ENCODE peak calls at places on chromosomes 13 and 19, in ten cellular contexts. M is activated CD4-positive, alpha-beta T cell treated with anti-CD3 and anti-CD28 coated beads, Interleukin-2, amount 50 U/mL, for 1 hour; L is skeletal muscle cell; F is NCI-H1092; V is stimulated activated CD8-positive, alpha-beta memory T cell treated with anti-CD3 and anti-CD28 coated beads, Interleukin-12 subunit alpha, Interleukin-12 subunit beta, amount 100 ng/mL, for 4 hours; N is epithelial cell of esophagus; X is GM12891; B is type B pancreatic cell; C is activated T-helper 2 cell treated with anti-CD3 and anti-CD28 coated beads, Interferon-gamma antibody, Interleukin-2, Interleukin-4, amounts not matched to agents 10 μg/mL and 5 μg/mL and 100 μg/mL, durations not matched to agents 14 hours and 24 hours and 36 hours; A is NCI-H1417. Q is an unnamed sample.

GRCh38 chr19:39436350-39436716 is 584 bp upstream of the RPS16 start:
- DNase-seq in M (no peak), L (no peak), F (no peak), V (no peak), N (no peak), X (no peak), B (no peak), C (no peak), A (no peak), Q (no peak)

GRCh38 chr19:10402441-10403038 is 802 bp downstream of the CDC37 start:
- DNase-seq in M (no peak), L (no peak), F (no peak), V (no peak), N (peak), X (no peak), B (no peak), C (no peak), A (no peak), Q (no peak)

GRCh38 chr13:78674638-78675037 is 15.7 kb upstream of the OBI1 start:
- DNase-seq in M (no peak), L (no peak), F (no peak), V (no peak), N (no peak), X (no peak), B (no peak), C (no peak), A (no peak), Q (no peak)

GRCh38 chr13:50936681-50937080 is 27.1 kb downstream of the RNASEH2B start:
- DNase-seq in M (no peak), L (peak), F (no peak), V (no peak), N (no peak), X (no peak), B (no peak), C (no peak), A (no peak), Q (no peak)

GRCh38 chr13:99948907-99949656 is 22.5 kb downstream of the ZIC5 start:
- DNase-seq in M (no peak), L (no peak), F (no peak), V (no peak), N (no peak), X (no peak), B (no peak), C (no peak), A (no peak), Q (no peak)

GRCh38 chr13:66899955-66900354 is 330.2 kb downstream of the PCDH9 start:
- DNase-seq in M (no peak), L (no peak), F (no peak), V (no peak), N (no peak), X (no peak), B (no peak), C (no peak), A (no peak), Q (no peak)

GRCh38 chr13:28267495-28267894 is 129.2 kb downstream of the PAN3 start:
- DNase-seq in M (no peak), L (no peak), F (no peak), V (no peak), N (no peak), X (no peak), B (no peak), C (no peak), A (no peak), Q (no peak)

GRCh38 chr19:5775668-5776309 is 8.8 kb downstream of the PRR22 start:
- DNase-seq in M (no peak), L (peak), F (no peak), V (no peak), N (peak), X (no peak), B (no peak), C (no peak), A (no peak), Q (no peak)

GRCh38 chr13:77502104-77502720 is 33.3 kb upstream of the SCEL start:
- DNase-seq in M (no peak), L (no peak), F (no peak), V (no peak), N (no peak), X (no peak), B (no peak), C (no peak), A (no peak), Q (no peak)

GRCh38 chr13:96299235-96299634 is 209.3 kb downstream of the HS6ST3 start:
- DNase-seq in M (no peak), L (no peak), F (no peak), V (no peak), N (no peak), X (no peak), B (no peak), C (no peak), A (no peak), Q (no peak)

GRCh38 chr19:50368649-50369570 is 3.5 kb upstream of the NAPSA start:
- DNase-seq in M (peak), L (no peak), F (peak), V (peak), N (peak), X (peak), B (peak), C (peak), A (peak), Q (peak)

GRCh38 chr19:11480081-11480926 is 542 bp downstream of the ELAVL3 start:
- DNase-seq in M (no peak), L (no peak), F (peak), V (no peak), N (no peak), X (no peak), B (no peak), C (no peak), A (no peak), Q (no peak)

GRCh38 chr13:26219726-26220125 is 2.4 kb downstream of the RNF6 start:
- DNase-seq in M (no peak), L (no peak), F (no peak), V (no peak), N (peak), X (no peak), B (no peak), C (no peak), A (no peak), Q (no peak)

GRCh38 chr13:79528759-79529191 is 47.8 kb downstream of the NDFIP2 start:
- DNase-seq in M (no peak), L (no peak), F (no peak), V (no peak), N (no peak), X (no peak), B (no peak), C (no peak), A (peak), Q (no peak)

GRCh38 chr19:2524840-2525723 is 49.2 kb downstream of the GADD45B start:
- DNase-seq in M (no peak), L (no peak), F (no peak), V (no peak), N (peak), X (no peak), B (no peak), C (no peak), A (no peak), Q (peak)

GRCh38 chr13:45799451-45799850 is 52.1 kb downstream of the SIAH3 start:
- DNase-seq in M (no peak), L (no peak), F (peak), V (no peak), N (no peak), X (no peak), B (peak), C (no peak), A (peak), Q (no peak)

GRCh38 chr13:41883147-41883546 is 77.8 kb downstream of the VWA8 start:
- DNase-seq in M (no peak), L (no peak), F (no peak), V (no peak), N (no peak), X (no peak), B (no peak), C (no peak), A (no peak), Q (no peak)

GRCh38 chr19:51083181-51083580 is 494 bp upstream of the KLK14 start:
- DNase-seq in M (no peak), L (no peak), F (no peak), V (no peak), N (no peak), X (no peak), B (no peak), C (no peak), A (no peak), Q (no peak)